ENCODE peak calls at places on chromosomes 11 and 22, in five cellular contexts. J is glutamatergic neuron; S is lung; T is C1 segment of cervical spinal cord; D is CD4-positive, alpha-beta T cell. O is an unnamed sample.

GRCh38 chr11:94272738-94273313 is 31.6 kb upstream of the IZUMO1R start:
- DNase-seq in J (no peak), S (no peak), T (no peak), D (no peak), O (no peak)

GRCh38 chr11:9320047-9320446 is 5.7 kb upstream of the TMEM41B start:
- DNase-seq in J (no peak), S (no peak), T (no peak), D (no peak), O (no peak)

GRCh38 chr11:66559141-66559861 is 9.1 kb downstream of the CTSF start:
- DNase-seq in J (no peak), S (no peak), T (no peak), D (peak), O (no peak)

GRCh38 chr11:29782447-29782846 is 234.4 kb downstream of the KCNA4 start:
- DNase-seq in J (no peak), S (no peak), T (no peak), D (no peak), O (no peak)

GRCh38 chr11:88377661-88378060 is 40.1 kb upstream of the CTSC start:
- DNase-seq in J (no peak), S (no peak), T (no peak), D (no peak), O (no peak)

GRCh38 chr11:93017821-93018690 is 48.6 kb downstream of the MTNR1B start:
- DNase-seq in J (no peak), S (no peak), T (no peak), D (no peak), O (peak)

GRCh38 chr11:29268733-29269132 is 748.1 kb downstream of the KCNA4 start:
- DNase-seq in J (no peak), S (no peak), T (no peak), D (no peak), O (no peak)

GRCh38 chr11:120212926-120213325 is 2.1 kb downstream of the OAF start:
- DNase-seq in J (no peak), S (no peak), T (no peak), D (no peak), O (no peak)

GRCh38 chr22:50452649-50453048 is 22.2 kb downstream of the SBF1 start:
- DNase-seq in J (no peak), S (no peak), T (no peak), D (no peak), O (no peak)

GRCh38 chr11:7485136-7485853 is at the start of gene OLFML1:
- DNase-seq in J (no peak), S (no peak), T (no peak), D (no peak), O (no peak)

GRCh38 chr11:69574383-69575255 is 66.3 kb upstream of the CCND1 start:
- DNase-seq in J (no peak), S (no peak), T (no peak), D (no peak), O (no peak)

GRCh38 chr11:35978891-35979290 is 35.0 kb downstream of the LDLRAD3 start:
- DNase-seq in J (no peak), S (no peak), T (no peak), D (no peak), O (no peak)

GRCh38 chr11:69515271-69516245 is 34.1 kb downstream of the LINC01488 start:
- DNase-seq in J (no peak), S (no peak), T (no peak), D (no peak), O (no peak)

GRCh38 chr11:129965248-129965647 is 37.4 kb downstream of the PRDM10 start:
- DNase-seq in J (no peak), S (no peak), T (no peak), D (no peak), O (no peak)